ENCODE peak calls at places on chromosome 16, in nine cellular contexts. One of them, this sample, is unnamed.
A peak's percentile ranks its signal among the peaks of the same experiment; 100 is the strongest.

GRCh38 chr16:3681206-3681605 is 26.7 kb downstream of the DNASE1 start:
- DNase-seq in AG10803: peak; percentile 59
- DNase-seq in bronchial epithelial cell: no peak
- DNase-seq in nephron progenitor cell: no peak
- DNase-seq in tibial artery: no peak
- DNase-seq in CD14-positive monocyte: no peak
- DNase-seq in astrocyte of the spinal cord: no peak
- DNase-seq in gastrocnemius medialis: peak; percentile 40
- DNase-seq in GM13977: no peak
- DNase-seq in this sample: no peak

GRCh38 chr16:72291531-72291981 is 119.6 kb upstream of the PMFBP1 start:
- DNase-seq in AG10803: peak; percentile 96
- DNase-seq in bronchial epithelial cell: peak; percentile 92
- DNase-seq in nephron progenitor cell: no peak
- DNase-seq in tibial artery: no peak
- DNase-seq in CD14-positive monocyte: no peak
- DNase-seq in astrocyte of the spinal cord: peak; percentile 95
- DNase-seq in gastrocnemius medialis: no peak
- DNase-seq in GM13977: no peak
- DNase-seq in this sample: no peak

GRCh38 chr16:74608944-74609343 is 2.0 kb upstream of the GLG1 start:
- DNase-seq in AG10803: no peak
- DNase-seq in bronchial epithelial cell: no peak
- DNase-seq in nephron progenitor cell: no peak
- DNase-seq in tibial artery: peak; percentile 49
- DNase-seq in CD14-positive monocyte: no peak
- DNase-seq in astrocyte of the spinal cord: no peak
- DNase-seq in gastrocnemius medialis: no peak
- DNase-seq in GM13977: no peak
- DNase-seq in this sample: no peak

GRCh38 chr16:31134091-31134571 is 1.4 kb downstream of the PRSS8 start:
- DNase-seq in AG10803: no peak
- DNase-seq in bronchial epithelial cell: peak; percentile 61
- DNase-seq in nephron progenitor cell: no peak
- DNase-seq in tibial artery: no peak
- DNase-seq in CD14-positive monocyte: peak; percentile 83
- DNase-seq in astrocyte of the spinal cord: no peak
- DNase-seq in gastrocnemius medialis: no peak
- DNase-seq in GM13977: no peak
- DNase-seq in this sample: no peak

GRCh38 chr16:67490330-67491096 is 7.2 kb upstream of the AGRP start:
- DNase-seq in AG10803: peak; percentile 36
- DNase-seq in bronchial epithelial cell: peak; percentile 70
- DNase-seq in nephron progenitor cell: no peak
- DNase-seq in tibial artery: no peak
- DNase-seq in CD14-positive monocyte: peak; percentile 60
- DNase-seq in astrocyte of the spinal cord: no peak
- DNase-seq in gastrocnemius medialis: no peak
- DNase-seq in GM13977: no peak
- DNase-seq in this sample: no peak

GRCh38 chr16:58411336-58411735 is 19.1 kb downstream of the GINS3 start:
- DNase-seq in AG10803: no peak
- DNase-seq in bronchial epithelial cell: no peak
- DNase-seq in nephron progenitor cell: no peak
- DNase-seq in tibial artery: no peak
- DNase-seq in CD14-positive monocyte: no peak
- DNase-seq in astrocyte of the spinal cord: no peak
- DNase-seq in gastrocnemius medialis: no peak
- DNase-seq in GM13977: no peak
- DNase-seq in this sample: no peak

GRCh38 chr16:87303431-87303930 is 13.7 kb downstream of the C16orf95 start:
- DNase-seq in AG10803: no peak
- DNase-seq in bronchial epithelial cell: peak; percentile 30
- DNase-seq in nephron progenitor cell: no peak
- DNase-seq in tibial artery: no peak
- DNase-seq in CD14-positive monocyte: no peak
- DNase-seq in astrocyte of the spinal cord: no peak
- DNase-seq in gastrocnemius medialis: no peak
- DNase-seq in GM13977: no peak
- DNase-seq in this sample: no peak

GRCh38 chr16:68299571-68300453 is 10.9 kb downstream of the SLC7A6OS start:
- DNase-seq in AG10803: no peak
- DNase-seq in bronchial epithelial cell: peak; percentile 92
- DNase-seq in nephron progenitor cell: no peak
- DNase-seq in tibial artery: no peak
- DNase-seq in CD14-positive monocyte: no peak
- DNase-seq in astrocyte of the spinal cord: no peak
- DNase-seq in gastrocnemius medialis: no peak
- DNase-seq in GM13977: no peak
- DNase-seq in this sample: no peak

GRCh38 chr16:49639739-49640388 is 216.0 kb downstream of the ZNF423 start:
- DNase-seq in AG10803: no peak
- DNase-seq in bronchial epithelial cell: no peak
- DNase-seq in nephron progenitor cell: peak; percentile 76
- DNase-seq in tibial artery: no peak
- DNase-seq in CD14-positive monocyte: no peak
- DNase-seq in astrocyte of the spinal cord: peak; percentile 95
- DNase-seq in gastrocnemius medialis: no peak
- DNase-seq in GM13977: no peak
- DNase-seq in this sample: no peak

GRCh38 chr16:52497067-52497816 is 49.7 kb downstream of the TOX3 start:
- DNase-seq in AG10803: no peak
- DNase-seq in bronchial epithelial cell: peak; percentile 87
- DNase-seq in nephron progenitor cell: no peak
- DNase-seq in tibial artery: no peak
- DNase-seq in CD14-positive monocyte: no peak
- DNase-seq in astrocyte of the spinal cord: peak; percentile 35
- DNase-seq in gastrocnemius medialis: no peak
- DNase-seq in GM13977: no peak
- DNase-seq in this sample: no peak

GRCh38 chr16:68764866-68765265 is 27.8 kb downstream of the CDH1 start:
- DNase-seq in AG10803: no peak
- DNase-seq in bronchial epithelial cell: no peak
- DNase-seq in nephron progenitor cell: no peak
- DNase-seq in tibial artery: no peak
- DNase-seq in CD14-positive monocyte: no peak
- DNase-seq in astrocyte of the spinal cord: no peak
- DNase-seq in gastrocnemius medialis: no peak
- DNase-seq in GM13977: peak; percentile 41
- DNase-seq in this sample: no peak

GRCh38 chr16:62205459-62205858 is 169.2 kb upstream of the CDH8 start:
- DNase-seq in AG10803: no peak
- DNase-seq in bronchial epithelial cell: no peak
- DNase-seq in nephron progenitor cell: no peak
- DNase-seq in tibial artery: no peak
- DNase-seq in CD14-positive monocyte: no peak
- DNase-seq in astrocyte of the spinal cord: no peak
- DNase-seq in gastrocnemius medialis: no peak
- DNase-seq in GM13977: no peak
- DNase-seq in this sample: no peak
- TF ChIP-seq CTCF in AG10803: no peak
- TF ChIP-seq CTCF in bronchial epithelial cell: no peak
- TF ChIP-seq CTCF in nephron progenitor cell: no peak
- TF ChIP-seq CTCF in tibial artery: no peak
- TF ChIP-seq CTCF in CD14-positive monocyte: no peak
- TF ChIP-seq CTCF in astrocyte of the spinal cord: no peak
- TF ChIP-seq CTCF in gastrocnemius medialis: no peak
- TF ChIP-seq CTCF in GM13977: no peak
- TF ChIP-seq CTCF in this sample: peak; percentile 29

GRCh38 chr16:19984136-19984535 is 89.6 kb downstream of the GPR139 start:
- DNase-seq in AG10803: no peak
- DNase-seq in bronchial epithelial cell: no peak
- DNase-seq in nephron progenitor cell: no peak
- DNase-seq in tibial artery: no peak
- DNase-seq in CD14-positive monocyte: no peak
- DNase-seq in astrocyte of the spinal cord: no peak
- DNase-seq in gastrocnemius medialis: no peak
- DNase-seq in GM13977: no peak
- DNase-seq in this sample: no peak

GRCh38 chr16:19979638-19980037 is 94.1 kb downstream of the GPR139 start:
- DNase-seq in AG10803: no peak
- DNase-seq in bronchial epithelial cell: no peak
- DNase-seq in nephron progenitor cell: no peak
- DNase-seq in tibial artery: no peak
- DNase-seq in CD14-positive monocyte: no peak
- DNase-seq in astrocyte of the spinal cord: no peak
- DNase-seq in gastrocnemius medialis: no peak
- DNase-seq in GM13977: no peak
- DNase-seq in this sample: no peak

DNA sequence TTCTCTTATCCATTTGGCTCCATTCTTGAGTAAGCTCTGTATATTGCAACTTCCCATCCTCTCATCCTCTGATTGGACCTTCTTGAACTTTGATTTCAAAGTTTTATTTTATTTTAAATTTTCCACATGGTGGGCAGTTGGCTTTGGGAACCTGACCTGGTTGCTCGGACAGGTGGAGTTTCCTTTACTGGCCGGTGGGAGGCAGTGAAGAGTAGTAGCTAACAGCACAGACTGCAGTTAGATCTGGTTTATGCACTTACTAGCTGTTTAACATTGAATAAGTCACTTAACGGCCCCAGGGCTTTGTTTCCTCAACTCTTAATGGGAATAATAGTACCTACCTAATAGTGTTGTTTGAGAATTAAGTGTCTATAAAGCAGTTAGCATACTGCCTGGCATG is 92.8 kb downstream of the GPR139 start:
- DNase-seq in AG10803: no peak
- DNase-seq in bronchial epithelial cell: no peak
- DNase-seq in nephron progenitor cell: peak; percentile 15
- DNase-seq in tibial artery: no peak
- DNase-seq in CD14-positive monocyte: no peak
- DNase-seq in astrocyte of the spinal cord: no peak
- DNase-seq in gastrocnemius medialis: no peak
- DNase-seq in GM13977: peak; percentile 23
- DNase-seq in this sample: no peak
- TF ChIP-seq CTCF in AG10803: peak; percentile 27
- TF ChIP-seq CTCF in bronchial epithelial cell: peak; percentile 7
- TF ChIP-seq CTCF in nephron progenitor cell: peak; percentile 54
- TF ChIP-seq CTCF in tibial artery: no peak
- TF ChIP-seq CTCF in CD14-positive monocyte: no peak
- TF ChIP-seq CTCF in astrocyte of the spinal cord: peak; percentile 25
- TF ChIP-seq CTCF in gastrocnemius medialis: no peak
- TF ChIP-seq CTCF in GM13977: peak; percentile 48
- TF ChIP-seq CTCF in this sample: peak; percentile 58

DNA sequence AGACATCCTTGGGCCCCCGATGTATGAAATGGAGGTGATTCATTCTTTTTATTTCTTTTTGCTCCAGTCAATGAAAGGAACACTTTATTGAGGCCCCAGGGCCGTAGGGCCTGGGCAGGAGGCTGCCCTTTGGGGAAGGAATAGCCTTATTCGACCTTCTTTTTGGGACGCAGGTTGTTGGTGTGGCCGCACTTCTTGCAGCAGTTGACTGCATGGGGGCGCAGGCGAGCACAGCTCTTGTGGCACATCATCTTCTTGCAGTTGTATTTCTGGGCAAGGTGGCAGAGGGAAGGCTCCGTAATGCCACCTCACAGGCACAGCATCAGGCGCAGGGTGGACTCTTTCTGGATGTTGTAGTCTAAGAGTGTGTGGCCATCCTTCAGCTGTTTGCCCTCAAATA is 50.9 kb downstream of the SIAH1 start:
- DNase-seq in AG10803: no peak
- DNase-seq in bronchial epithelial cell: no peak
- DNase-seq in nephron progenitor cell: no peak
- DNase-seq in tibial artery: no peak
- DNase-seq in CD14-positive monocyte: no peak
- DNase-seq in astrocyte of the spinal cord: no peak
- DNase-seq in gastrocnemius medialis: no peak
- DNase-seq in GM13977: no peak
- DNase-seq in this sample: no peak
- TF ChIP-seq CTCF in AG10803: no peak
- TF ChIP-seq CTCF in bronchial epithelial cell: peak; percentile 5
- TF ChIP-seq CTCF in nephron progenitor cell: no peak
- TF ChIP-seq CTCF in tibial artery: no peak
- TF ChIP-seq CTCF in CD14-positive monocyte: no peak
- TF ChIP-seq CTCF in astrocyte of the spinal cord: no peak
- TF ChIP-seq CTCF in gastrocnemius medialis: no peak
- TF ChIP-seq CTCF in GM13977: peak; percentile 16
- TF ChIP-seq CTCF in this sample: no peak

GRCh38 chr16:47019563-47019962 is 46.1 kb upstream of the DNAJA2 start:
- DNase-seq in AG10803: no peak
- DNase-seq in bronchial epithelial cell: peak; percentile 25
- DNase-seq in nephron progenitor cell: no peak
- DNase-seq in tibial artery: no peak
- DNase-seq in CD14-positive monocyte: no peak
- DNase-seq in astrocyte of the spinal cord: peak; percentile 8
- DNase-seq in gastrocnemius medialis: no peak
- DNase-seq in GM13977: no peak
- DNase-seq in this sample: no peak
- TF ChIP-seq CTCF in AG10803: peak; percentile 13
- TF ChIP-seq CTCF in bronchial epithelial cell: peak; percentile 1
- TF ChIP-seq CTCF in nephron progenitor cell: no peak
- TF ChIP-seq CTCF in tibial artery: no peak
- TF ChIP-seq CTCF in CD14-positive monocyte: no peak
- TF ChIP-seq CTCF in astrocyte of the spinal cord: peak; percentile 8
- TF ChIP-seq CTCF in gastrocnemius medialis: no peak
- TF ChIP-seq CTCF in GM13977: no peak
- TF ChIP-seq CTCF in this sample: no peak